ENCODE peak calls at places on chromosomes 2 and 18, in five cellular contexts. R is fibroblast of the aortic adventitia; M is astrocyte of the spinal cord; N is CD8-positive, alpha-beta memory T cell; T is dorsolateral prefrontal cortex. Y is an unnamed sample.

GRCh38 chr2:112187046-112187715 is 49.0 kb downstream of the FBLN7 start:
- DNase-seq in R (no peak), M (no peak), N (no peak), T (no peak), Y (no peak)

GRCh38 chr2:32342811-32343210 is 14.0 kb upstream of the BIRC6 start:
- DNase-seq in R (peak; percentile 22), M (no peak), N (no peak), T (no peak), Y (peak; percentile 15)

GRCh38 chr18:63255435-63255834 is 64.1 kb downstream of the BCL2 start:
- DNase-seq in R (no peak), M (no peak), N (no peak), T (no peak), Y (no peak)

GRCh38 chr2:189234991-189235390 is 55.4 kb upstream of the COL5A2 start:
- DNase-seq in R (no peak), M (no peak), N (no peak), T (no peak), Y (no peak)

GRCh38 chr2:71358931-71359671 is 27.5 kb downstream of the ZNF638 start:
- DNase-seq in R (peak; percentile 72), M (peak; percentile 59), N (no peak), T (peak; percentile 21), Y (peak; percentile 96)

GRCh38 chr18:68417826-68418225 is 297.1 kb downstream of the TMX3 start:
- DNase-seq in R (peak; percentile 43), M (no peak), N (no peak), T (no peak), Y (no peak)

GRCh38 chr2:48457227-48457626 is 72.7 kb upstream of the STON1 start:
- DNase-seq in R (no peak), M (no peak), N (no peak), T (no peak), Y (no peak)

GRCh38 chr18:45321520-45321919 is 293.8 kb upstream of the SLC14A2 start:
- DNase-seq in R (no peak), M (no peak), N (no peak), T (peak; percentile 7), Y (no peak)

GRCh38 chr2:201880620-201881381 is 74.5 kb downstream of the CDK15 start:
- DNase-seq in R (peak; percentile 64), M (peak; percentile 50), N (no peak), T (no peak), Y (no peak)

GRCh38 chr2:205731521-205731965 is 49.2 kb downstream of the NRP2 start:
- DNase-seq in R (peak; percentile 98), M (peak; percentile 92), N (no peak), T (no peak), Y (no peak)

GRCh38 chr2:240949791-240950705 is 43.9 kb downstream of the CROCC2 start:
- DNase-seq in R (no peak), M (no peak), N (no peak), T (no peak), Y (no peak)

GRCh38 chr2:44250376-44250775 is 24.9 kb upstream of the SLC3A1 start:
- DNase-seq in R (no peak), M (no peak), N (no peak), T (no peak), Y (no peak)
- H3K4me3 ChIP-seq in R (no peak overlapping the region), M (no peak overlapping the region), N (no peak overlapping the region), T (no peak overlapping the region), Y (no peak overlapping the region)

GRCh38 chr2:97719362-97720155 is 6.2 kb downstream of the ZAP70 start:
- DNase-seq in R (no peak), M (no peak), N (no peak), T (no peak), Y (no peak)
- H3K4me3 ChIP-seq in R (no peak overlapping the region), M (no peak overlapping the region), N (peak overlapping the region; percentile 91), T (no peak overlapping the region), Y (no peak overlapping the region)

GRCh38 chr2:74436111-74436803 is 5.5 kb downstream of the RTKN start:
- DNase-seq in R (no peak), M (no peak), N (no peak), T (no peak), Y (no peak)
- H3K4me3 ChIP-seq in R (no peak overlapping the region), M (no peak overlapping the region), N (no peak overlapping the region), T (peak overlapping the region; percentile 51), Y (no peak overlapping the region)

GRCh38 chr18:36196239-36196995 is 9.1 kb downstream of the MOCOS start:
- DNase-seq in R (no peak), M (no peak), N (no peak), T (peak; percentile 33), Y (no peak)

GRCh38 chr18:36200354-36200771 is 13.1 kb downstream of the MOCOS start:
- DNase-seq in R (no peak), M (no peak), N (no peak), T (no peak), Y (no peak)

GRCh38 chr18:36203360-36203895 is 16.1 kb downstream of the MOCOS start:
- DNase-seq in R (no peak), M (no peak), N (no peak), T (no peak), Y (no peak)

GRCh38 chr18:36201765-36202164 is 14.5 kb downstream of the MOCOS start:
- DNase-seq in R (no peak), M (no peak), N (no peak), T (no peak), Y (no peak)

GRCh38 chr18:36199691-36200295 is 12.5 kb downstream of the MOCOS start:
- DNase-seq in R (no peak), M (no peak), N (no peak), T (no peak), Y (no peak)
- H3K4me3 ChIP-seq in R (no peak overlapping the region), M (no peak overlapping the region), N (no peak overlapping the region), T (no peak overlapping the region), Y (no peak overlapping the region)

DNA sequence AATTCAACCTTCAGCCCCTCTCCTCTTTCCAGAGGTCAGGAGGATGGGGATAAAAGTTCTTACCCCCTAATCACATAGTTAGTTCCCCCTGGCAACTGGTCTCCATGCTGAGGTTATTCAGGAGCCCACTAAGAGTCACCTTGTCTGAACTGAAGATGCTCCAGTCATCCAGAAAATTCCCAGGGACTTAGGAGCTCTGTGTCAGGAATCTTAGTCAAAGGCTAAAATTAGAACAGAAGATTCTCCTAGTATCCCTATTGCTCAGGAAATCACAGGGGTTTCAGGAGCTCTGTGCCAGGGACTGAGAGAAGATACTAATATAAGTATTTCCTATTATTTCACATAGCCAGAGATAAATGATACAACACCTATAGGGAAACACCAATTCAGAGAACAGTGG is 37.3 kb upstream of the LONRF2 start:
- DNase-seq in R (no peak), M (no peak), N (no peak), T (no peak), Y (no peak)
- H3K4me3 ChIP-seq in R (no peak overlapping the region), M (no peak overlapping the region), N (no peak overlapping the region), T (no peak overlapping the region), Y (no peak overlapping the region)

GRCh38 chr2:9095226-9095625 is 91.7 kb upstream of the MBOAT2 start:
- DNase-seq in R (no peak), M (no peak), N (no peak), T (no peak), Y (no peak)
- H3K4me3 ChIP-seq in R (no peak overlapping the region), M (no peak overlapping the region), N (no peak overlapping the region), T (peak overlapping the region; percentile 29), Y (no peak overlapping the region)

DNA sequence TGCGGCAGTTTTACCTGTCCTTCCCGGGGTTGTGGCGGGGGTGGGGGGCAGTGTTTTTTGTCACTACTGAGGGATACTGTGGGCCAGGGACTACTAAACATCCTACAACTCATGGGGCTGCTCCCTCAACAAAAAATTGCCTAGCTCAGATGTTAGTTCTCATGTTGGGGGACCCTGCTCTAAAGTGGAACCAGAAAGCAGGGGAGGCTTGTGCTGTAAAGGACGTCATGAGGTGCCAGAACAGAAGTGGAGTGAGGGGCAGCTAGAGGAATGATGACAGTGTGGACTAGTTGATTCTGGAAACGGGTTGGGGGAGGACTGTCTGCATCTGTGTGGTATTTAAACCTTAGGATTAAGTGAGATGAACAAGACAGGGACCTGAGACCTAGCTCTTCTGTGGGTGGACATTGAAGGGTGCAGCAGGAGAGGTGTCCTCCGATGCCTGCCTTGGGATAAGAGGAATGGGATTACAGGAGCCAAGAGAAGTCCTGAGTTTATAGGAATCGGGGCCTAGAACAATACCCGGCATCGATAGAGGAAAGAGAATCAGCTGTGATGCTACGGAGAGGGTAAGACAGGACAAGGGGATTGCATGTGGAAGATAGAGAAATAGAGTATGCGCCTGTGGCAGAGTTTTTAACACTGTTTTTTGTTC is 2.7 kb downstream of the RPL31 start:
- DNase-seq in R (no peak), M (no peak), N (no peak), T (no peak), Y (no peak)
- H3K4me3 ChIP-seq in R (peak overlapping the region; percentile 94), M (no peak overlapping the region), N (no peak overlapping the region), T (no peak overlapping the region), Y (peak overlapping the region; percentile 95)

DNA sequence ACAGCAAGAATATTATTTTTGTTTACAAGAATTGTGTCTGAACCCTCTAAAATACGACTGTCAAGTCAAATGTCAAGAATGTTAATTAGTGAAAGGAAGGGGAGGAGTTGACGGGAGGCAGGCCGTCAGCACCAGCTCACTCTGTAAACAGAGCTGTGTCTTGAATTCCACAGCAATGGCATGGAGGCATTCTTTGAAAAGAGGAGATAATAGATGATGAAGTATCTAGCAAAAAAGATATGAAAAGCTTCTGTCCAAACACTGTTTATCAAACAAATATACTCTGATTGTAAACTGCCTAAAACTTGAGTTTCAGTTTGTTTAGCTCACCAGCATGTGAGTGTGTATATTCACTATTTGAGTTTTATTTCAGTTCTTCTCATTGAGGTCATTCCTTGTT is 94.6 kb upstream of the CDC42EP3 start:
- DNase-seq in R (no peak), M (no peak), N (no peak), T (no peak), Y (no peak)
- H3K4me3 ChIP-seq in R (no peak overlapping the region), M (no peak overlapping the region), N (no peak overlapping the region), T (no peak overlapping the region), Y (no peak overlapping the region)

DNA sequence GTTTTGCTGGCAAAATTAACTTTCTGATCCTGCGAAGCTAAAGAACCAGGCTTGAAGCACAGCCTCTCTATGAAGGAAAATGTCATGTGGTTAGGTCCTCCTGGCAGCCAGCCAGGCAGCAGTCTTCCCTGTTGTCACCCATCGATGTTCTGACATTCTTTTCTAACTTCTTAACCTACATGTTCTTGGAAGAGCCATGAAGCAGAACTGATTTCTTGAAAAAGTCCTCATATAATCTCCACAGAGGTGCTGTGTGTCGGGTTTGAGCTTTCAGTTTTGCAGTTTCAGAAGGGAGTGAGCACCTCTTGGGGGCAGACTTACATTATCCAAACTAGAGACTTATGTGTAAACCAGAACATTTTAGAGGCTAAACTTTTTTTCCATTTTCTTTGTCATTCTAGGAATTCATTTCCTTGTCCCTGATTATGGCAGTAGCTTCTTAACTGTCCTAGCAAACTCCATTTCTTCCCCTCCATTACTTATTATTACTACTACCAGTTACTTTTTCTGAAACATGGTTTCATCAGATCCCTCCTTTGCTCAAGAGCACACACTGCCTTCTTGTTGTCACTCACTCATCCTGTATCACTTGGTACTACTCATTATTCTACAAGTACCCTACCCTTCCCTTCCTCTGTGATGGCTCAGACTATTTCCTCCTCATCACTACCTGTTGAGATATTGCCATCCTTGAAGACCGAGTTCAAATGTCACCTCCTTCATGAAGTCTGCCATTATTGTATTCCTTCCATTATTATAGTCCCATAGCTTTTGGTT is 31.1 kb downstream of the DOK1 start:
- DNase-seq in R (no peak), M (no peak), N (no peak), T (no peak), Y (no peak)
- H3K4me3 ChIP-seq in R (no peak overlapping the region), M (no peak overlapping the region), N (no peak overlapping the region), T (no peak overlapping the region), Y (no peak overlapping the region)

Y was measured in MG63.